ENCODE peak calls at places on chromosomes 3 and 15, in four cellular contexts. W is H7, B is MM.1S, R is fibroblast of gingiva. V is an unnamed sample.

GRCh38 chr15:64589435-64590084 is 129.2 kb downstream of the ZNF609 start:
- DNase-seq in W (no peak), B (no peak), R (no peak), V (no peak)

GRCh38 chr3:197891-198491 is 1.4 kb downstream of the CHL1 start:
- DNase-seq in W (peak), B (no peak), R (no peak), V (no peak)

GRCh38 chr15:48096813-48097212 is 24.0 kb upstream of the SLC24A5 start:
- DNase-seq in W (no peak), B (no peak), R (peak), V (no peak)

GRCh38 chr3:6781103-6781502 is 79.8 kb upstream of the GRM7 start:
- DNase-seq in W (peak), B (no peak), R (no peak), V (no peak)

GRCh38 chr3:197878427-197878826 is 71.6 kb upstream of the RPL35A start:
- DNase-seq in W (no peak), B (no peak), R (no peak), V (no peak)

GRCh38 chr3:69178838-69179739 is 56.7 kb upstream of the LMOD3 start:
- DNase-seq in W (no peak), B (peak), R (no peak), V (no peak)

GRCh38 chr15:79193157-79193948 is 89.2 kb upstream of the ANKRD34C start:
- DNase-seq in W (no peak), B (peak), R (no peak), V (no peak)

GRCh38 chr3:184459355-184459754 is 79.5 kb downstream of the CHRD start:
- DNase-seq in W (no peak), B (no peak), R (no peak), V (no peak)

GRCh38 chr15:68994149-68994548 is 20.3 kb upstream of the NOX5 start:
- DNase-seq in W (no peak), B (no peak), R (no peak), V (no peak)

GRCh38 chr3:51637941-51638471 is 33.0 kb upstream of the TEX264 start:
- DNase-seq in W (peak), B (peak), R (peak), V (peak)

GRCh38 chr3:23114479-23114878 is 88.6 kb upstream of the UBE2E2 start:
- DNase-seq in W (no peak), B (no peak), R (no peak), V (no peak)

GRCh38 chr3:127427169-127427655 is 139.4 kb upstream of the PRR20G start:
- DNase-seq in W (no peak), B (no peak), R (no peak), V (no peak)

GRCh38 chr3:104992618-104993017 is 374.1 kb upstream of the ALCAM start:
- DNase-seq in W (no peak), B (no peak), R (no peak), V (no peak)

GRCh38 chr3:127524300-127524896 is 66.1 kb downstream of the TPRA1 start:
- DNase-seq in W (peak), B (no peak), R (no peak), V (no peak)

GRCh38 chr3:196197524-196197923 is 13.7 kb downstream of the ZDHHC19 start:
- DNase-seq in W (no peak), B (no peak), R (no peak), V (no peak)

GRCh38 chr15:51365417-51365816 is 24.0 kb downstream of the GLDN start:
- DNase-seq in W (no peak), B (no peak), R (no peak), V (no peak)

GRCh38 chr3:159045279-159045678 is 243.4 kb downstream of the MFSD1 start:
- DNase-seq in W (no peak), B (no peak), R (no peak), V (no peak)

GRCh38 chr3:118108769-118109168 is 925.9 kb downstream of the IGSF11 start:
- DNase-seq in W (no peak), B (no peak), R (no peak), V (no peak)

GRCh38 chr3:102478160-102478559 is 43.3 kb downstream of the ZPLD1 start:
- DNase-seq in W (no peak), B (no peak), R (no peak), V (no peak)

GRCh38 chr3:141456328-141456689 is 30.5 kb upstream of the RASA2 start:
- DNase-seq in W (no peak), B (peak), R (peak), V (no peak)

GRCh38 chr15:79430901-79431635 is 1.1 kb upstream of the MINAR1 start:
- DNase-seq in W (peak), B (no peak), R (no peak), V (peak)

GRCh38 chr3:179563298-179563934 is 690 bp downstream of the ACTL6A start:
- DNase-seq in W (peak), B (peak), R (peak), V (peak)

GRCh38 chr3:146160964-146161724 is at the start of gene PLOD2:
- DNase-seq in W (peak), B (peak), R (peak), V (peak)

GRCh38 chr3:80559701-80560100 is 791.9 kb upstream of the ROBO1 start:
- DNase-seq in W (no peak), B (no peak), R (no peak), V (no peak)

V was measured in ELF-1.